ENCODE peak calls at places on chromosomes 4 and X, in eight cellular contexts. One of them, this sample, is unnamed.

GRCh38 chr4:53706422-53707032 is 115.2 kb upstream of the LNX1 start:
- DNase-seq in uterus: no peak
- DNase-seq in endothelial cell: peak
- DNase-seq in upper lobe of left lung: no peak
- DNase-seq in astrocyte of the spinal cord: peak
- DNase-seq in fibroblast of the aortic adventitia: peak
- DNase-seq in psoas muscle: no peak
- DNase-seq in IMR-90: peak
- DNase-seq in this sample: no peak

GRCh38 chr4:185395255-185395955 is at the start of gene LRP2BP:
- DNase-seq in psoas muscle: no peak
- DNase-seq in astrocyte of the spinal cord: no peak
- DNase-seq in uterus: no peak
- DNase-seq in fibroblast of the aortic adventitia: peak
- DNase-seq in upper lobe of left lung: no peak
- DNase-seq in IMR-90: no peak
- DNase-seq in endothelial cell: no peak
- DNase-seq in this sample: no peak

GRCh38 chrX:113275769-113276168 is 435.1 kb upstream of the AMOT start:
- DNase-seq in astrocyte of the spinal cord: no peak
- DNase-seq in fibroblast of the aortic adventitia: no peak
- DNase-seq in IMR-90: no peak
- DNase-seq in endothelial cell: no peak
- DNase-seq in psoas muscle: no peak
- DNase-seq in uterus: no peak
- DNase-seq in upper lobe of left lung: no peak
- DNase-seq in this sample: no peak

GRCh38 chr4:76772498-76773106 is 125.3 kb downstream of the SOWAHB start:
- DNase-seq in uterus: no peak
- DNase-seq in astrocyte of the spinal cord: peak
- DNase-seq in upper lobe of left lung: no peak
- DNase-seq in endothelial cell: no peak
- DNase-seq in fibroblast of the aortic adventitia: peak
- DNase-seq in psoas muscle: no peak
- DNase-seq in IMR-90: peak
- DNase-seq in this sample: no peak

GRCh38 chr4:146472404-146472803 is 49.3 kb downstream of the SLC10A7 start:
- DNase-seq in astrocyte of the spinal cord: no peak
- DNase-seq in psoas muscle: no peak
- DNase-seq in uterus: no peak
- DNase-seq in fibroblast of the aortic adventitia: no peak
- DNase-seq in upper lobe of left lung: no peak
- DNase-seq in IMR-90: no peak
- DNase-seq in endothelial cell: no peak
- DNase-seq in this sample: no peak

GRCh38 chr4:82851902-82852750 is 38.8 kb downstream of the SEC31A start:
- DNase-seq in psoas muscle: no peak
- DNase-seq in fibroblast of the aortic adventitia: peak
- DNase-seq in upper lobe of left lung: no peak
- DNase-seq in endothelial cell: no peak
- DNase-seq in astrocyte of the spinal cord: peak
- DNase-seq in uterus: no peak
- DNase-seq in IMR-90: peak
- DNase-seq in this sample: no peak

GRCh38 chr4:128519163-128519810 is 231.7 kb upstream of the PGRMC2 start:
- DNase-seq in astrocyte of the spinal cord: peak
- DNase-seq in uterus: peak
- DNase-seq in fibroblast of the aortic adventitia: peak
- DNase-seq in endothelial cell: no peak
- DNase-seq in upper lobe of left lung: peak
- DNase-seq in psoas muscle: peak
- DNase-seq in IMR-90: peak
- DNase-seq in this sample: no peak

GRCh38 chrX:138858438-138858837 is 146.9 kb upstream of the FGF13 start:
- DNase-seq in IMR-90: peak
- DNase-seq in fibroblast of the aortic adventitia: peak
- DNase-seq in upper lobe of left lung: no peak
- DNase-seq in astrocyte of the spinal cord: peak
- DNase-seq in uterus: no peak
- DNase-seq in endothelial cell: no peak
- DNase-seq in psoas muscle: no peak
- DNase-seq in this sample: no peak

GRCh38 chrX:39828971-39829370 is 268.8 kb downstream of the BCOR start:
- DNase-seq in endothelial cell: no peak
- DNase-seq in astrocyte of the spinal cord: no peak
- DNase-seq in psoas muscle: no peak
- DNase-seq in fibroblast of the aortic adventitia: no peak
- DNase-seq in IMR-90: no peak
- DNase-seq in uterus: no peak
- DNase-seq in upper lobe of left lung: no peak
- DNase-seq in this sample: no peak

GRCh38 chr4:64533159-64533558 is 123.9 kb upstream of the TECRL start:
- DNase-seq in fibroblast of the aortic adventitia: no peak
- DNase-seq in astrocyte of the spinal cord: no peak
- DNase-seq in upper lobe of left lung: no peak
- DNase-seq in endothelial cell: no peak
- DNase-seq in uterus: no peak
- DNase-seq in psoas muscle: no peak
- DNase-seq in IMR-90: no peak
- DNase-seq in this sample: no peak

GRCh38 chr4:121070274-121070673 is 2.1 kb downstream of the NDNF start:
- DNase-seq in upper lobe of left lung: no peak
- DNase-seq in fibroblast of the aortic adventitia: no peak
- DNase-seq in endothelial cell: peak
- DNase-seq in psoas muscle: no peak
- DNase-seq in IMR-90: no peak
- DNase-seq in uterus: no peak
- DNase-seq in astrocyte of the spinal cord: no peak
- DNase-seq in this sample: no peak

GRCh38 chrX:39017716-39018115 is 216.5 kb downstream of the MID1IP1 start:
- DNase-seq in astrocyte of the spinal cord: no peak
- DNase-seq in uterus: no peak
- DNase-seq in upper lobe of left lung: no peak
- DNase-seq in psoas muscle: no peak
- DNase-seq in fibroblast of the aortic adventitia: no peak
- DNase-seq in IMR-90: no peak
- DNase-seq in endothelial cell: no peak
- DNase-seq in this sample: no peak

GRCh38 chr4:75513529-75514130 is 573 bp downstream of the RCHY1 start:
- DNase-seq in uterus: peak
- DNase-seq in fibroblast of the aortic adventitia: peak
- DNase-seq in endothelial cell: no peak
- DNase-seq in psoas muscle: no peak
- DNase-seq in IMR-90: peak
- DNase-seq in astrocyte of the spinal cord: peak
- DNase-seq in upper lobe of left lung: no peak
- DNase-seq in this sample: no peak

GRCh38 chrX:107429090-107429489 is 20.4 kb upstream of the FRMPD3 start:
- DNase-seq in astrocyte of the spinal cord: no peak
- DNase-seq in upper lobe of left lung: no peak
- DNase-seq in endothelial cell: peak
- DNase-seq in fibroblast of the aortic adventitia: peak
- DNase-seq in psoas muscle: no peak
- DNase-seq in uterus: no peak
- DNase-seq in IMR-90: peak
- DNase-seq in this sample: no peak

GRCh38 chr4:17510582-17510981 is 1.3 kb downstream of the QDPR start:
- DNase-seq in astrocyte of the spinal cord: no peak
- DNase-seq in psoas muscle: no peak
- DNase-seq in upper lobe of left lung: no peak
- DNase-seq in IMR-90: no peak
- DNase-seq in endothelial cell: no peak
- DNase-seq in fibroblast of the aortic adventitia: no peak
- DNase-seq in uterus: no peak
- DNase-seq in this sample: no peak

GRCh38 chr4:119615068-119615744 is 13.4 kb downstream of the PDE5A start:
- DNase-seq in astrocyte of the spinal cord: no peak
- DNase-seq in endothelial cell: no peak
- DNase-seq in upper lobe of left lung: no peak
- DNase-seq in fibroblast of the aortic adventitia: peak
- DNase-seq in IMR-90: no peak
- DNase-seq in psoas muscle: no peak
- DNase-seq in uterus: no peak
- DNase-seq in this sample: no peak

GRCh38 chr4:146981651-146982050 is 36.0 kb upstream of the TTC29 start:
- DNase-seq in upper lobe of left lung: no peak
- DNase-seq in endothelial cell: no peak
- DNase-seq in uterus: no peak
- DNase-seq in psoas muscle: no peak
- DNase-seq in IMR-90: peak
- DNase-seq in fibroblast of the aortic adventitia: no peak
- DNase-seq in astrocyte of the spinal cord: peak
- DNase-seq in this sample: no peak

DNA sequence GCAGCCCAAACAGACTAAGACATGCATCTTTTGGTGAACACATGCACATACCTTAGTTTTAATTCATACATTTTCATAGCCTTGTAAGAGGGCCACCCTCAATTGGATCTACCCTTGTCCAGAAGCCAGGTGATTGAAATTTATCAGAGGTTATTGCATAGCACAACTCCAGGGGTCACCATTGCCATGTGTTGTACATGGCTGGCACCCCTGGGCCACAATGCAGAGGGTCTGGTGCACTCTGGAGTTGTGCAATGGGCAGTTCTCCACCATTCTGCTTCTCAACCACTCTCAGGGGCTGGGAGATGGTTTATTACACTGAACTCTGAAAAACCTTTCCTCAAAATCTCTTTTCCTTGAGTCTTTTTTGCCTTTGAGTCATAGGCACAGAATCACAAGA is 184.4 kb upstream of the CXorf66 start:
- DNase-seq in IMR-90: no peak
- DNase-seq in endothelial cell: no peak
- DNase-seq in psoas muscle: no peak
- DNase-seq in fibroblast of the aortic adventitia: no peak
- DNase-seq in uterus: no peak
- DNase-seq in astrocyte of the spinal cord: no peak
- DNase-seq in upper lobe of left lung: no peak
- DNase-seq in this sample: no peak
- TF ChIP-seq CTCF in IMR-90: no peak
- TF ChIP-seq CTCF in endothelial cell: no peak
- TF ChIP-seq CTCF in psoas muscle: no peak
- TF ChIP-seq CTCF in fibroblast of the aortic adventitia: no peak
- TF ChIP-seq CTCF in uterus: no peak
- TF ChIP-seq CTCF in astrocyte of the spinal cord: no peak
- TF ChIP-seq CTCF in upper lobe of left lung: no peak
- TF ChIP-seq CTCF in this sample: no peak

DNA sequence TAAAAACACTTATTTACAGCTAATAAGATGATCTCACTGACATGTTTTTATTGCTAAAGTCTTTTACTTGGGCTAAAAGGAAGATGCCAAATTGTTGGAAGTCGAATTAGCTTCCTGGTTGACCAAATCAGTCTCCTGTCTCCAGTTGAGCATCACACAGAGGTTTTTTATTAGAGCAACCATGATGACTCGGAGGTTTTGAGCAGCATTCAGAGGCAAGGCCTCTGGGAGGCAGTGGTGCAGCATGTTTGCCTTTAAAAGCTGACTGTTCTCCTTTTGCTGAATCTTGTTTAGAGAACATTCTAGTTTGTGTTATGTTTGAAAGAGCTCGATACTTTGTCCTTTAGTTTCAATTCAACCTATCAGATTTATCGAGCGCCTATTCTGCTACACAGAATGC is 2.1 kb downstream of the UCHL1 start:
- DNase-seq in fibroblast of the aortic adventitia: peak
- DNase-seq in upper lobe of left lung: no peak
- DNase-seq in astrocyte of the spinal cord: peak
- DNase-seq in uterus: no peak
- DNase-seq in psoas muscle: no peak
- DNase-seq in IMR-90: peak
- DNase-seq in endothelial cell: peak
- DNase-seq in this sample: no peak
- TF ChIP-seq CTCF in fibroblast of the aortic adventitia: peak
- TF ChIP-seq CTCF in upper lobe of left lung: no peak
- TF ChIP-seq CTCF in astrocyte of the spinal cord: peak
- TF ChIP-seq CTCF in uterus: no peak
- TF ChIP-seq CTCF in psoas muscle: peak
- TF ChIP-seq CTCF in IMR-90: peak
- TF ChIP-seq CTCF in endothelial cell: no peak
- TF ChIP-seq CTCF in this sample: no peak

GRCh38 chr4:8319061-8319460 is 49.5 kb downstream of the HTRA3 start:
- DNase-seq in fibroblast of the aortic adventitia: no peak
- DNase-seq in uterus: no peak
- DNase-seq in IMR-90: no peak
- DNase-seq in upper lobe of left lung: no peak
- DNase-seq in endothelial cell: no peak
- DNase-seq in psoas muscle: peak
- DNase-seq in astrocyte of the spinal cord: no peak
- DNase-seq in this sample: no peak

GRCh38 chr4:8319731-8320385 is 50.3 kb downstream of the HTRA3 start:
- DNase-seq in endothelial cell: no peak
- DNase-seq in psoas muscle: peak
- DNase-seq in upper lobe of left lung: no peak
- DNase-seq in uterus: peak
- DNase-seq in fibroblast of the aortic adventitia: peak
- DNase-seq in astrocyte of the spinal cord: no peak
- DNase-seq in IMR-90: no peak
- DNase-seq in this sample: no peak

GRCh38 chr4:8321220-8321619 is 51.7 kb downstream of the HTRA3 start:
- DNase-seq in upper lobe of left lung: no peak
- DNase-seq in psoas muscle: no peak
- DNase-seq in astrocyte of the spinal cord: no peak
- DNase-seq in uterus: no peak
- DNase-seq in fibroblast of the aortic adventitia: no peak
- DNase-seq in endothelial cell: no peak
- DNase-seq in IMR-90: no peak
- DNase-seq in this sample: no peak

GRCh38 chr4:8318509-8318908 is 49.0 kb downstream of the HTRA3 start:
- DNase-seq in endothelial cell: no peak
- DNase-seq in IMR-90: no peak
- DNase-seq in psoas muscle: no peak
- DNase-seq in uterus: no peak
- DNase-seq in upper lobe of left lung: no peak
- DNase-seq in fibroblast of the aortic adventitia: no peak
- DNase-seq in astrocyte of the spinal cord: no peak
- DNase-seq in this sample: no peak

DNA sequence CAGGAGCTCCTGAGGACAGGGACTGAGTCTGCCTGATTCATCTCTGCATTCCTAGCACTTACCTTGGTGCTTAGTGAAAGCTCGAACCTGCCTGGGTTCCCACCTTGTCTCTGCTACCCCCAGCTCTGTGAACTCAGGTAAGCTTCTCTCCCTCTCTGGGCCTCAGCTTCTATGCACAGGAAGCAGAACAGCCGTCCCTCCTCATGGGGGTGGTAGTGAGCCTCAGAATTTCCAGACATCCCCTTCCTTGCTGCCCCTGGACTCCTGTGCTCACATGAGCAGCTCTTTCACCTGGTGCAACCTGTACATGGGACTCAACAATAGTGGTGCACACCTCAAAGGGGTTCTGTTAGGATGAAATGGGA is 50.8 kb downstream of the HTRA3 start:
- DNase-seq in fibroblast of the aortic adventitia: no peak
- DNase-seq in IMR-90: no peak
- DNase-seq in psoas muscle: peak
- DNase-seq in uterus: no peak
- DNase-seq in endothelial cell: no peak
- DNase-seq in upper lobe of left lung: no peak
- DNase-seq in astrocyte of the spinal cord: no peak
- DNase-seq in this sample: peak
- TF ChIP-seq CTCF in fibroblast of the aortic adventitia: peak
- TF ChIP-seq CTCF in IMR-90: no peak
- TF ChIP-seq CTCF in psoas muscle: no peak
- TF ChIP-seq CTCF in uterus: no peak
- TF ChIP-seq CTCF in endothelial cell: no peak
- TF ChIP-seq CTCF in upper lobe of left lung: no peak
- TF ChIP-seq CTCF in astrocyte of the spinal cord: peak
- TF ChIP-seq CTCF in this sample: no peak

GRCh38 chr4:31045724-31046318 is 325.7 kb downstream of the PCDH7 start:
- DNase-seq in fibroblast of the aortic adventitia: peak
- DNase-seq in psoas muscle: no peak
- DNase-seq in upper lobe of left lung: no peak
- DNase-seq in astrocyte of the spinal cord: peak
- DNase-seq in endothelial cell: peak
- DNase-seq in IMR-90: peak
- DNase-seq in uterus: no peak
- DNase-seq in this sample: no peak
- TF ChIP-seq CTCF in fibroblast of the aortic adventitia: peak
- TF ChIP-seq CTCF in psoas muscle: no peak
- TF ChIP-seq CTCF in upper lobe of left lung: no peak
- TF ChIP-seq CTCF in astrocyte of the spinal cord: peak
- TF ChIP-seq CTCF in endothelial cell: peak
- TF ChIP-seq CTCF in IMR-90: peak
- TF ChIP-seq CTCF in uterus: no peak
- TF ChIP-seq CTCF in this sample: peak